ENCODE peak calls at places on chromosome 21, in eight cellular contexts. One of them, this sample, is unnamed.
A peak's percentile ranks its signal among the peaks of the same experiment; 100 is the strongest.

GRCh38 chr21:25563399-25564116 is 43.7 kb downstream of the MRPL39 start:
- DNase-seq in cardiac muscle cell: peak; percentile 58
- DNase-seq in fibroblast of lung: peak; percentile 69
- DNase-seq in heart left ventricle: no peak
- DNase-seq in foreskin keratinocyte: no peak
- DNase-seq in pancreas: no peak
- DNase-seq in upper lobe of right lung: no peak
- DNase-seq in transverse colon: peak; percentile 30
- DNase-seq in this sample: no peak

GRCh38 chr21:16870116-16870515 is 642.7 kb upstream of the CXADR start:
- DNase-seq in cardiac muscle cell: peak; percentile 41
- DNase-seq in fibroblast of lung: no peak
- DNase-seq in heart left ventricle: no peak
- DNase-seq in foreskin keratinocyte: no peak
- DNase-seq in pancreas: no peak
- DNase-seq in upper lobe of right lung: no peak
- DNase-seq in transverse colon: no peak
- DNase-seq in this sample: no peak

GRCh38 chr21:27694667-27695066 is 727.8 kb upstream of the ADAMTS5 start:
- DNase-seq in cardiac muscle cell: no peak
- DNase-seq in fibroblast of lung: peak; percentile 9
- DNase-seq in heart left ventricle: no peak
- DNase-seq in foreskin keratinocyte: no peak
- DNase-seq in pancreas: no peak
- DNase-seq in upper lobe of right lung: no peak
- DNase-seq in transverse colon: no peak
- DNase-seq in this sample: no peak

GRCh38 chr21:28391938-28392337 is 600.7 kb downstream of the LTN1 start:
- DNase-seq in cardiac muscle cell: no peak
- DNase-seq in fibroblast of lung: no peak
- DNase-seq in heart left ventricle: no peak
- DNase-seq in foreskin keratinocyte: no peak
- DNase-seq in pancreas: no peak
- DNase-seq in upper lobe of right lung: no peak
- DNase-seq in transverse colon: no peak
- DNase-seq in this sample: no peak

GRCh38 chr21:28442624-28443023 is 550.1 kb downstream of the LTN1 start:
- DNase-seq in cardiac muscle cell: peak; percentile 61
- DNase-seq in fibroblast of lung: peak; percentile 72
- DNase-seq in heart left ventricle: no peak
- DNase-seq in foreskin keratinocyte: no peak
- DNase-seq in pancreas: no peak
- DNase-seq in upper lobe of right lung: no peak
- DNase-seq in transverse colon: no peak
- DNase-seq in this sample: no peak

GRCh38 chr21:26437326-26438009 is 135.6 kb downstream of the CYYR1 start:
- DNase-seq in cardiac muscle cell: no peak
- DNase-seq in fibroblast of lung: peak; percentile 62
- DNase-seq in heart left ventricle: no peak
- DNase-seq in foreskin keratinocyte: peak; percentile 39
- DNase-seq in pancreas: no peak
- DNase-seq in upper lobe of right lung: no peak
- DNase-seq in transverse colon: no peak
- DNase-seq in this sample: no peak

GRCh38 chr21:17931080-17931479 is 111.9 kb upstream of the C21orf91 start:
- DNase-seq in cardiac muscle cell: no peak
- DNase-seq in fibroblast of lung: no peak
- DNase-seq in heart left ventricle: no peak
- DNase-seq in foreskin keratinocyte: no peak
- DNase-seq in pancreas: no peak
- DNase-seq in upper lobe of right lung: no peak
- DNase-seq in transverse colon: no peak
- DNase-seq in this sample: no peak

GRCh38 chr21:31444061-31444460 is 100.0 kb upstream of the TIAM1 start:
- DNase-seq in cardiac muscle cell: peak; percentile 60
- DNase-seq in fibroblast of lung: no peak
- DNase-seq in heart left ventricle: no peak
- DNase-seq in foreskin keratinocyte: no peak
- DNase-seq in pancreas: no peak
- DNase-seq in upper lobe of right lung: no peak
- DNase-seq in transverse colon: no peak
- DNase-seq in this sample: no peak

GRCh38 chr21:31273278-31273677 is 70.8 kb downstream of the TIAM1 start:
- DNase-seq in cardiac muscle cell: no peak
- DNase-seq in fibroblast of lung: peak; percentile 26
- DNase-seq in heart left ventricle: no peak
- DNase-seq in foreskin keratinocyte: no peak
- DNase-seq in pancreas: no peak
- DNase-seq in upper lobe of right lung: no peak
- DNase-seq in transverse colon: no peak
- DNase-seq in this sample: no peak

GRCh38 chr21:32463889-32464300 is 51.4 kb downstream of the EVA1C start:
- DNase-seq in cardiac muscle cell: peak; percentile 96
- DNase-seq in fibroblast of lung: peak; percentile 98
- DNase-seq in heart left ventricle: no peak
- DNase-seq in foreskin keratinocyte: no peak
- DNase-seq in pancreas: no peak
- DNase-seq in upper lobe of right lung: no peak
- DNase-seq in transverse colon: no peak
- DNase-seq in this sample: no peak

GRCh38 chr21:32461503-32461902 is 49.0 kb downstream of the EVA1C start:
- DNase-seq in cardiac muscle cell: no peak
- DNase-seq in fibroblast of lung: no peak
- DNase-seq in heart left ventricle: no peak
- DNase-seq in foreskin keratinocyte: no peak
- DNase-seq in pancreas: no peak
- DNase-seq in upper lobe of right lung: no peak
- DNase-seq in transverse colon: no peak
- DNase-seq in this sample: no peak

GRCh38 chr21:32467291-32467690 is 54.8 kb downstream of the EVA1C start:
- DNase-seq in cardiac muscle cell: no peak
- DNase-seq in fibroblast of lung: no peak
- DNase-seq in heart left ventricle: no peak
- DNase-seq in foreskin keratinocyte: no peak
- DNase-seq in pancreas: no peak
- DNase-seq in upper lobe of right lung: peak; percentile 28
- DNase-seq in transverse colon: no peak
- DNase-seq in this sample: no peak

GRCh38 chr21:32459972-32460371 is 47.5 kb downstream of the EVA1C start:
- DNase-seq in cardiac muscle cell: peak; percentile 63
- DNase-seq in fibroblast of lung: peak; percentile 36
- DNase-seq in heart left ventricle: no peak
- DNase-seq in foreskin keratinocyte: no peak
- DNase-seq in pancreas: no peak
- DNase-seq in upper lobe of right lung: no peak
- DNase-seq in transverse colon: no peak
- DNase-seq in this sample: no peak

GRCh38 chr21:32463367-32463766 is 50.9 kb downstream of the EVA1C start:
- DNase-seq in cardiac muscle cell: peak; percentile 67
- DNase-seq in fibroblast of lung: peak; percentile 88
- DNase-seq in heart left ventricle: no peak
- DNase-seq in foreskin keratinocyte: no peak
- DNase-seq in pancreas: no peak
- DNase-seq in upper lobe of right lung: no peak
- DNase-seq in transverse colon: no peak
- DNase-seq in this sample: no peak
- H3K27ac ChIP-seq in cardiac muscle cell: no peak overlapping the region
- H3K27ac ChIP-seq in fibroblast of lung: peak overlapping the region; percentile 83
- H3K27ac ChIP-seq in heart left ventricle: no peak overlapping the region
- H3K27ac ChIP-seq in foreskin keratinocyte: no peak overlapping the region
- H3K27ac ChIP-seq in pancreas: no peak overlapping the region
- H3K27ac ChIP-seq in upper lobe of right lung: peak overlapping the region; percentile 43
- H3K27ac ChIP-seq in transverse colon: no peak overlapping the region
- H3K27ac ChIP-seq in this sample: no peak overlapping the region

DNA sequence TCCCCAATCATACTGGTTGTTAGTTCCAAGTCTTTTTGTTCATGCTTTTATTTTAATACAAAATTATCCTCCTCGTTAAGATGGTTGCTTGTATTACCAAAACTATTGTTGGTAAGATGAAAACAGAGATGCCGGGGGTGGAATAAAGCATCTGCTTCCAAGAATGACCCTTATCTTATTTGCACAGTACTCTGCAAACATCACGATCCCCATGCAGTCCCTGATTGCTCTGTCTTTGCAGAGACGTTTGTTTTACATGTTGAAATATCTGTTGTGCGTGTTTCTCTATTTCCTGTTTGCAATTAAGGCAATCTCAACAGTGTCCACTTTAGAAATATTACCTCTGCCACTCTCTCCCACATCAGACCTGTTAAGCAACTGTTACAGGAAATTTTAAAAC is 141.3 kb upstream of the NCAM2 start:
- DNase-seq in cardiac muscle cell: no peak
- DNase-seq in fibroblast of lung: no peak
- DNase-seq in heart left ventricle: no peak
- DNase-seq in foreskin keratinocyte: no peak
- DNase-seq in pancreas: no peak
- DNase-seq in upper lobe of right lung: no peak
- DNase-seq in transverse colon: no peak
- DNase-seq in this sample: no peak
- H3K27ac ChIP-seq in cardiac muscle cell: no peak overlapping the region
- H3K27ac ChIP-seq in fibroblast of lung: no peak overlapping the region
- H3K27ac ChIP-seq in heart left ventricle: no peak overlapping the region
- H3K27ac ChIP-seq in foreskin keratinocyte: no peak overlapping the region
- H3K27ac ChIP-seq in pancreas: no peak overlapping the region
- H3K27ac ChIP-seq in upper lobe of right lung: no peak overlapping the region
- H3K27ac ChIP-seq in transverse colon: no peak overlapping the region
- H3K27ac ChIP-seq in this sample: no peak overlapping the region

DNA sequence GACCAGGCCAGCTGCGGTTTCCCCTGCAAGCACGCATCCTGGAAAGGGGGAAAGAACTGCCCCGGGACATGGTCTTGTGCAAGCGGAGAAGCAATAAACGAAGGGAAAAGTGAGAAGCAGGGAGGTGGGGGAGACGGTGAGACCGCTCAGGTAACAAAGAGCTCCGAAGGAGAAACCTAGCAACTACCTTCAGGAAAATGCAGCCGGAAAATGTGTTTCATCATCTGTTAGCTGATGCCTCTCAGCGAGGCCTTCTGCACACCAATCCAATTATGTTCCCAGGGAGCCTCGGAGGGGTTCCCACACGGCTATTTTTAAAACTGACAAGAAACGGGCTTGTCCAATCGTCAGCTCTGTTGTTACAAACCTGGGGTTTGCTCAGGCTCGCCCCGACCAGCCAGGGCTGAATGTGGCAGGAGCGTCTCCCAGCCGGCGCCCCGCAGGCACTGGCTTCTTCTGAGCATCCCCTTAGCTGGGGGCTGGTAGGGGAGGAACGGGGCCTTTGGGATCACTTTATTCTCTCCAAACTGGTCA is 3.4 kb downstream of the RIPK4 start:
- DNase-seq in cardiac muscle cell: no peak
- DNase-seq in fibroblast of lung: no peak
- DNase-seq in heart left ventricle: no peak
- DNase-seq in foreskin keratinocyte: peak; percentile 85
- DNase-seq in pancreas: no peak
- DNase-seq in upper lobe of right lung: no peak
- DNase-seq in transverse colon: no peak
- DNase-seq in this sample: no peak
- H3K27ac ChIP-seq in cardiac muscle cell: no peak overlapping the region
- H3K27ac ChIP-seq in fibroblast of lung: no peak overlapping the region
- H3K27ac ChIP-seq in heart left ventricle: no peak overlapping the region
- H3K27ac ChIP-seq in foreskin keratinocyte: peak overlapping the region; percentile 95
- H3K27ac ChIP-seq in pancreas: no peak overlapping the region
- H3K27ac ChIP-seq in upper lobe of right lung: no peak overlapping the region
- H3K27ac ChIP-seq in transverse colon: no peak overlapping the region
- H3K27ac ChIP-seq in this sample: no peak overlapping the region

GRCh38 chr21:45316871-45317400 is 29.2 kb upstream of the POFUT2 start:
- DNase-seq in cardiac muscle cell: no peak
- DNase-seq in fibroblast of lung: no peak
- DNase-seq in heart left ventricle: no peak
- DNase-seq in foreskin keratinocyte: no peak
- DNase-seq in pancreas: no peak
- DNase-seq in upper lobe of right lung: no peak
- DNase-seq in transverse colon: no peak
- DNase-seq in this sample: no peak
- H3K27ac ChIP-seq in cardiac muscle cell: no peak overlapping the region
- H3K27ac ChIP-seq in fibroblast of lung: peak overlapping the region; percentile 81
- H3K27ac ChIP-seq in heart left ventricle: peak overlapping the region; percentile 86
- H3K27ac ChIP-seq in foreskin keratinocyte: no peak overlapping the region
- H3K27ac ChIP-seq in pancreas: no peak overlapping the region
- H3K27ac ChIP-seq in upper lobe of right lung: peak overlapping the region; percentile 85
- H3K27ac ChIP-seq in transverse colon: peak overlapping the region; percentile 66
- H3K27ac ChIP-seq in this sample: no peak overlapping the region

DNA sequence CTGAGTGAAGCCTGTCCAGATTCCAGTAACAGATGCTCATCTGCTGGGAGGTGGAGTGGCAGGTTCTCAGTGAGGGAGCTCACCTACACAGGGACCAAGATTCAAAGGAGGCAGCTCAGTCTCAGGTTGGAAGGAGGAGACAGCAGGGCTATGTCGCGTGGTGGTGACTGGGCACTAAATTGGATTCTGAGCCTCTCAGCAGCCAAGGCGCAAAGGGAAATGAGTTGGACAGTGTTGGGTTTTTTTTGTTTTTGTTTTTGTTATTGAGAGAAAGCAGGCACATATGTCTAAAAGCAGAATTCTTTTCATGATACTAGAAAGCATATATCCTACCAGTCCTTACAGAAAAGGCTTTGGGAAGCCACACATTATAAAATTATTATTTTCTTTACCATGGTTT is 26.2 kb downstream of the UMODL1 start:
- DNase-seq in cardiac muscle cell: no peak
- DNase-seq in fibroblast of lung: no peak
- DNase-seq in heart left ventricle: no peak
- DNase-seq in foreskin keratinocyte: no peak
- DNase-seq in pancreas: no peak
- DNase-seq in upper lobe of right lung: no peak
- DNase-seq in transverse colon: no peak
- DNase-seq in this sample: no peak
- H3K27ac ChIP-seq in cardiac muscle cell: no peak overlapping the region
- H3K27ac ChIP-seq in fibroblast of lung: peak overlapping the region; percentile 87
- H3K27ac ChIP-seq in heart left ventricle: peak overlapping the region; percentile 42
- H3K27ac ChIP-seq in foreskin keratinocyte: peak overlapping the region; percentile 34
- H3K27ac ChIP-seq in pancreas: no peak overlapping the region
- H3K27ac ChIP-seq in upper lobe of right lung: no peak overlapping the region
- H3K27ac ChIP-seq in transverse colon: peak overlapping the region; percentile 78
- H3K27ac ChIP-seq in this sample: no peak overlapping the region

GRCh38 chr21:44985441-44986401 is 45.9 kb downstream of the SLX9 start:
- DNase-seq in cardiac muscle cell: no peak
- DNase-seq in fibroblast of lung: no peak
- DNase-seq in heart left ventricle: no peak
- DNase-seq in foreskin keratinocyte: no peak
- DNase-seq in pancreas: peak; percentile 17
- DNase-seq in upper lobe of right lung: peak; percentile 64
- DNase-seq in transverse colon: no peak
- DNase-seq in this sample: no peak
- H3K27ac ChIP-seq in cardiac muscle cell: peak overlapping the region; percentile 10
- H3K27ac ChIP-seq in fibroblast of lung: no peak overlapping the region
- H3K27ac ChIP-seq in heart left ventricle: no peak overlapping the region
- H3K27ac ChIP-seq in foreskin keratinocyte: no peak overlapping the region
- H3K27ac ChIP-seq in pancreas: no peak overlapping the region
- H3K27ac ChIP-seq in upper lobe of right lung: no peak overlapping the region
- H3K27ac ChIP-seq in transverse colon: no peak overlapping the region
- H3K27ac ChIP-seq in this sample: no peak overlapping the region

This sample was measured in substantia nigra.